ENCODE peak calls at places on chromosomes 13 and 19, in four cellular contexts. W is IMR-90, A is AG09309, P is brain microvascular endothelial cell. J is an unnamed sample.

GRCh38 chr13:41216160-41216559 is 21.8 kb upstream of the KBTBD7 start:
- DNase-seq in W (peak), P (no peak), A (no peak), J (peak)

GRCh38 chr13:106318941-106319411 is 216.5 kb downstream of the EFNB2 start:
- DNase-seq in A (peak), W (peak), P (peak), J (peak)

GRCh38 chr13:99431927-99432636 is 69.2 kb upstream of the TM9SF2 start:
- DNase-seq in P (no peak), A (no peak), W (no peak), J (no peak)

GRCh38 chr13:26325876-26326275 is 71.9 kb downstream of the CDK8 start:
- DNase-seq in A (no peak), P (no peak), W (peak), J (peak)

GRCh38 chr19:3057275-3057714 is 5.0 kb downstream of the TLE5 start:
- DNase-seq in P (no peak), A (no peak), W (no peak), J (peak)

GRCh38 chr13:93788456-93788855 is 561.8 kb downstream of the GPC6 start:
- DNase-seq in W (no peak), A (no peak), P (no peak), J (peak)

GRCh38 chr13:32314968-32315254 is 252 bp downstream of the ZAR1L start:
- DNase-seq in A (no peak), P (peak), W (peak), J (peak)

GRCh38 chr19:1853295-1854031 is 5.2 kb upstream of the REXO1 start:
- DNase-seq in P (peak), W (peak), A (no peak), J (peak)

GRCh38 chr19:12965812-12966135 is 3.6 kb upstream of the DAND5 start:
- DNase-seq in P (no peak), W (no peak), A (no peak), J (no peak)

GRCh38 chr13:25733696-25734435 is 317.9 kb downstream of the SHISA2 start:
- DNase-seq in W (no peak), A (no peak), P (no peak), J (no peak)

GRCh38 chr19:33661336-33661735 is 39.6 kb downstream of the CHST8 start:
- DNase-seq in A (no peak), W (no peak), P (no peak), J (no peak)

GRCh38 chr13:47798906-47799305 is 202.2 kb downstream of the SUCLA2 start:
- DNase-seq in A (peak), P (peak), W (peak), J (peak)

GRCh38 chr13:63110431-63110830 is 1694.8 kb upstream of the PCDH20 start:
- DNase-seq in P (no peak), W (peak), A (peak), J (no peak)

GRCh38 chr19:12828494-12828893 is 5.9 kb downstream of the RTBDN start:
- DNase-seq in A (no peak), P (no peak), W (no peak), J (peak)

GRCh38 chr13:46901721-46902120 is 4.9 kb upstream of the HTR2A start:
- DNase-seq in W (no peak), P (no peak), A (no peak), J (no peak)

GRCh38 chr19:50768289-50768688 is 2.0 kb upstream of the GPR32 start:
- DNase-seq in P (no peak), A (no peak), W (no peak), J (no peak)

GRCh38 chr13:113596321-113597200 is 12.0 kb downstream of the TFDP1 start:
- DNase-seq in W (no peak), A (no peak), P (no peak), J (no peak)

GRCh38 chr19:41870401-41870873 is 6.6 kb upstream of the CD79A start:
- DNase-seq in W (peak), A (no peak), P (peak), J (peak)

GRCh38 chr13:36725936-36726335 is 52.1 kb downstream of the SERTM1 start:
- DNase-seq in A (no peak), P (no peak), W (no peak), J (no peak)

GRCh38 chr19:29552454-29553280 is 26.9 kb downstream of the VSTM2B start:
- DNase-seq in A (no peak), W (no peak), P (no peak), J (no peak)

GRCh38 chr19:39539165-39539518 is 819 bp downstream of the EID2 start:
- DNase-seq in W (peak), P (no peak), A (no peak), J (no peak)

GRCh38 chr13:75785130-75785529 is 149.0 kb downstream of the LMO7 start:
- DNase-seq in P (no peak), A (no peak), W (peak), J (no peak)

GRCh38 chr19:7527516-7528191 is 5.2 kb downstream of the MCOLN1 start:
- DNase-seq in A (no peak), W (no peak), P (no peak), J (no peak)

GRCh38 chr19:1109032-1109541 is 5.3 kb downstream of the GPX4 start:
- DNase-seq in P (no peak), A (no peak), W (no peak), J (no peak)

GRCh38 chr19:49876422-49877019 is 634 bp downstream of the AKT1S1 start:
- DNase-seq in W (peak), P (peak), A (peak), J (peak)

GRCh38 chr13:38970380-38971051 is 20.1 kb downstream of the STOML3 start:
- DNase-seq in W (no peak), P (no peak), A (no peak), J (peak)

GRCh38 chr19:41882568-41883462 is at the start of gene ARHGEF1:
- DNase-seq in P (no peak), W (no peak), A (no peak), J (peak)

GRCh38 chr13:42574011-42574410 is at the start of gene TNFSF11:
- DNase-seq in A (no peak), W (no peak), P (no peak), J (peak)

GRCh38 chr13:24161010-24161775 is 673 bp downstream of the SPATA13 start:
- DNase-seq in W (no peak), A (no peak), P (no peak), J (no peak)

GRCh38 chr19:42154471-42155323 is 22.5 kb upstream of the POU2F2 start:
- DNase-seq in P (no peak), A (no peak), W (no peak), J (no peak)

GRCh38 chr13:36395280-36395679 is 37.0 kb upstream of the CCNA1 start:
- DNase-seq in A (peak), W (peak), P (no peak), J (peak)

GRCh38 chr19:37655689-37656491 is 625 bp upstream of the ZFP30 start:
- DNase-seq in P (peak), W (peak), A (no peak), J (peak)

GRCh38 chr19:37654118-37654517 is 1.1 kb downstream of the ZFP30 start:
- DNase-seq in P (no peak), A (no peak), W (no peak), J (peak)

GRCh38 chr19:37654525-37654832 is 786 bp downstream of the ZFP30 start:
- DNase-seq in P (peak), W (peak), A (no peak), J (peak)

GRCh38 chr19:37654833-37655688 is at the start of gene ZFP30:
- DNase-seq in W (peak), P (peak), A (peak), J (peak)
- TF ChIP-seq CTCF in W (no peak), P (no peak), A (no peak), J (no peak)

GRCh38 chr13:60229708-60230272 is 66.1 kb upstream of the DIAPH3 start:
- DNase-seq in A (no peak), W (no peak), P (no peak), J (no peak)

GRCh38 chr13:60227168-60227567 is 63.4 kb upstream of the DIAPH3 start:
- DNase-seq in W (no peak), P (no peak), A (no peak), J (no peak)

GRCh38 chr13:60221581-60221980 is 57.9 kb upstream of the DIAPH3 start:
- DNase-seq in P (no peak), W (no peak), A (no peak), J (no peak)

GRCh38 chr13:60230593-60230992 is 66.9 kb upstream of the DIAPH3 start:
- DNase-seq in P (peak), W (peak), A (no peak), J (peak)

DNA sequence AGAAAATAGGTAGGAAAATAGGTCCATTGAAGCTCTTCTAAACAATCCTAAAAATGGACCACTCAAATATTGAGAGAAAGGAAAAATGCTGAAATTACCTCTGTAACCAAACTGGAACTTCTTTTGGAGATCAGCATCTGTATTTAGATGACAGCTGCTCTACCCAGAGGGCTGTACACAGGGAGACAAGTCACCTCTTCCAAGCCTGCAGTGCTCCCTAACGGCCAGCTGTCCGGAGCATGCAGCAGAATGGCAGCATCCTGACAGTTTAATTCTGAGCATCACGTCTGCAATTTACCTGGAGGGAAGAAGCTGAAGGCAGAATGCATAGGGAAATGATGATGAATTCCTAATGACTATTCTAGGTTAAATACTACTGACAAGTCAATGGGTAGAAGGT is 62.8 kb upstream of the DIAPH3 start:
- DNase-seq in P (peak), A (no peak), W (peak), J (peak)
- TF ChIP-seq CTCF in P (peak), A (peak), W (peak), J (peak)

DNA sequence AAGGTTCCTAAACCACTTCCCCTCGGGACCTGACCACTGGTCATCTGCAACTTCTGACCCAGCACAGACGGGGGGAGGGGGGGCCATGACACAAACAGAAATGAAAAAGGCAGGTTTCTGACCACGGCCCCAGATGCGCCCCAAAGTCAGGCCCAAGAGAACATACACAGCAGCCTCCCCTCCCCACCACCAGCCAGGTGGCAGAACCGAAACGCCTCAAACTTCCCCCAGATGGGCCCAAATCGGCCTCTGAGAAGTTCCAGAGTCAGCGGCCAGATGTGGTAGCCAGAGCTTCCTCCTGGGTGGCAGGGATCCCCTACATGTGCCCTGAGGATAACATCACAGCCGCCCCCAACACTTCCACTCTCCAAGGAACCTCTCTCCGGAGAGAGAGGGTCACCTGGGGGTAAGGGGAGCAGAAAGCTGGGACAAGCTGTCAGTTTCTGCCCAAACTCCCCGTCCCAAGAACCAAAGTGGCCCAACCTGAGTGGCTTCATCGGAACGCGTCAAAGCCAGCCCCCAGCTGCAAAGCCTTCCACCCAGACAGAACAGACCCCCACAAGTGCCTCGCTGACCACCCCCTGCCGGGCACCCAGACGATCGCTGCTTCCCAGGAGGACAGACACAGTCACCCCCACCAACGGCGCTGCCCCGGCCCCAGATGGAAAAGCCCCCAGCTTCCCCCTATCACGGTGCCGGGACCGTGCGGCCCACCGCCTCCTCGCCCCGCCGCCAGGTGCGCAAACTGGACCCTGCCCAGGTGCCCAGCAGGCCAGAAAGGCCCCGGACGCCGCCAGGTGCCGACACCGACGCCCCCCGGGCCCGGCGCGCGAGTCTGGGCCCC is 800 bp downstream of the ELL start:
- DNase-seq in W (no peak), A (no peak), P (no peak), J (peak)
- TF ChIP-seq CTCF in W (no peak), A (peak), P (peak), J (peak)

DNA sequence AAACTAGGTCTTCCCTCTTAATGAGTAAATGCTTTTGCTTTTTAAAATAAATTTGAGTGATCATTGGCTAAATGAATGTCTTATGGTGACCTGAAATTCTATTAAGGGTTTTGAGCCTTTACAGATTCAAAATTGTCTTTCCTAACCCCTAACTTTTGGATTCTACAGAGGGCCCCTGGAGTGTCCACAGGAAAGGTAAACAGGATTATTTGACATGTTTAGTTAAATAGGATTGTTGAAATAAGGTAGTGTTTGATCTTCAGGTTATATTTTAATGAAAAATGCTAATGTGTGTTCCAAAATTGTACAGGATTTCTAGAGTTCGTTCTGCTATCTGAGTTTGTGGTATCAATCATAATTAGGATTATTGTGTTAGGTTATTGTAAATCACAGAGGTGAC is 55.9 kb upstream of the GJB6 start:
- DNase-seq in W (no peak), A (no peak), P (no peak), J (no peak)
- TF ChIP-seq CTCF in W (no peak), A (no peak), P (no peak), J (no peak)

DNA sequence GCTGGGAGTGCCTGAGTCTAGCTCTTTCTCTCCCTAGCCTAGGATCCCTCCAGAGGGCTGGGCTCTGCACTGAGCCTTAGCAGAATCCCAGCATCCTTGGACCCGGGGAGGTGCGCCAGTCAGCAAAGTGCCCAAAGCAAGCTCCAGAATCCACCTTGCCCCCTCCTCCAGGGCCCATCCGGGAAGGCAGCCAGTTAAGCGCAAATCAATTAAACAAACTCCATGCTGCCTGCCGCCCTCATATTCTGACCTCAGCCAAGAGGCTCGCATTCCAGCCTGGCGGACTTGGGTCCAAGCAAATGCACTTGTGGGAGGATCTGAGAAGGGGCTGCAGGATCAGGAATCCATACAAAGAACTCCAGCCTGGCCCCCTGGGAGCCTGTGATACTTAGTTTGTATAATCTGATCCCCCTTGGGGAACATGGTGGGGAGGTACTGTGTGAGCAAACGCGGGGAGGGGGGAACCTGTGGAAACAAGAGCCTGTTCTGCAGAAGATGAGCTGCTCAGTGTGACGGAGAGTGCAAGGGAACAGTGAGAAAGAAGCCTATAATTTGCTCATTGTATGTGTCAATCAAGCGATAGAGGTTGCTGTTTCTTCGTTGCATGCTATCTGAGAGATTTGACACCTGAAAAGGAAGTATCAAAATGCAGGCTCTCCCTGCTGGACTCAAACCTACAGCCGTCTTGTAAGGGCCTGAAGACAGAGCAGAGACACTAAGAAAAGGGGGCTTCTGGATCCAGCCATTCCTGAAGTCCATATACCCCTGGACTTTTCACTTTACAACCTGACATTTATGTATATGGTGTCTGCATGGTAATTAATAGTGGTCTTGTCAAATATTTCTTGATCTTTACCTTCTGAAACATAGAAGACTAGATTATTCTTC is 29.4 kb downstream of the ZNRF4 start:
- DNase-seq in P (no peak), W (peak), A (no peak), J (no peak)
- TF ChIP-seq CTCF in P (no peak), W (no peak), A (no peak), J (no peak)

DNA sequence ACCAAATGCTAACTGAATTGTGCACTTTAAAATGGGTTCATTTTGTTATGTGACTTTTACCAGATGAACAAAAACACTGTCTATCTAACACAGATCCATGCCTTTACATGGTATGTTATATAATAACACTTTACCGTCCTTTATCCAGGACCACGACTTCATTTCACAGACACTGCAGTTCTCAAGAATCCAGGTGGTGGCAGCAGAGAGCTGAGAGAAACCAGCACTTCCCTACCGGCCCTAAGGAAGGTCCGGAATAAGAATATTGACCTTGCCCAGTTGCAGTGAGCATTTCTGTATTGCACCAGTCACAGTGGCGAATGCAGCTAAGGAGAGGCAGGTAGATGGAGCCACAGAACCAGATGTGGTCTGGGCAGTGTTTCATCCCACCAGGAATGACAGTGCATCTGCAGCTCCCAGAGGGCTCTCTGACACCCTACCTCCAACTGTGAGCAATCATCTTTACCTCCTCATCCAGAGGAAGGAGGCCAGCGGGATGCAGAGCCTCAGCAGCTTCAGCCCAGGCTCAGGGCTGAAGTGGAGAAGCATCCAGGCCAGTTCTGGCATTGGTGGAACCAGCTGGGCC is 44.6 kb downstream of the ZNF787 start:
- DNase-seq in P (peak), A (peak), W (peak), J (peak)
- TF ChIP-seq CTCF in P (peak), A (peak), W (peak), J (peak)

DNA sequence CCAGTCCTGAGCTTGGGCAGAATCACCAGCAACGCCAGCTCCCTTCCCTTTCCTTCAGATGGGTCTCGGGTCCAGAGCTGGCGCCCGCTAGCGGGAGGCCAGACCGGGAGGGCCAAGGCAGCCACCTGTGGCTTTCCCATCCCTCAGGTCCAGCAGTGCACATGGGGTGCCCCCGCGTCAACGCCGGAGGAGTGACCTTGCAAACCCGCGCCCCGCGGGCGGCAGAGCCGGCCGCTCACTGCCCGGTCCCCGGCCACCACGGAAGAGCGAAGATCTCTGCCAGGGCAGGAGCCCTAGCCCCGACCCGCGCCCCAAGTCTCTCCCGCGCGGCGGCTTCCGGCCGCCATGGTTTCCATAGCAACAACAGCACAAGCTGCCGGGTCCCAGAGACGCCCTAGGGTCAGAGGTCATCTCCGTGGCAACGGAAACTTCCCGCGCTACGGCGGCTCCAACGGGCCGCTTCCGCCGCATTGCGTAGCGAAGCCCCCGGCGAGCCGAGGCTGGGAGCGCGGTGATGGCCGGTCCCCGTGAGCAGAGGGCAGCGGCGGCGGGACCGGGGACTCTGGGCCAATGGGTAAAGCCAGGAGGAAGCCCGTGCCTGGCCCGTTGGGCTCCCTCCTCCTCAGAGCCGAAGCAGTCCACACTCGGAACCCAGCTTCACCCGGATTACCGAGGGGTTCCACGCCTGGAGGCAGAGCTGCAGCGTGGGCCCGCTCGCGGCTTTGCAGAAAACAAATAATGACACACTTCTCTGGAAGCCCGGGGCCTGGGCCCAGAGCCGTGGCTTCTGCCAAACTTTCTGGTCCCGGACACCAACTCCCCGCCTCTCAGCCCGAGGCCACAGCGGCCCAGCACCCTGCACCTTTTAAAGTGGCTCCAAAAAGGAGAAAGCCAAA is 7.4 kb downstream of the FGF14 start:
- DNase-seq in W (peak), P (peak), A (peak), J (peak)
- TF ChIP-seq CTCF in W (peak), P (peak), A (no peak), J (peak)

GRCh38 chr13:110323172-110323851 is 16.2 kb downstream of the COL4A2 start:
- DNase-seq in A (no peak), W (peak), P (peak), J (peak)
- TF ChIP-seq CTCF in A (no peak), W (peak), P (peak), J (peak)

J was measured in epithelial cell of esophagus.